ENCODE peak calls at places on chromosomes 12 and 14, in five cellular contexts. S is esophagus squamous epithelium, A is GM06990, J is fibroblast of mammary gland, P is cardiac muscle cell. B is an unnamed sample.

GRCh38 chr12:100234591-100235304 is 32.1 kb downstream of the DEPDC4 start:
- DNase-seq in J (peak), A (peak), P (peak), S (no peak), B (peak)

GRCh38 chr12:39365364-39366001 is 77.4 kb downstream of the KIF21A start:
- DNase-seq in J (peak), A (no peak), P (peak), S (no peak), B (no peak)

GRCh38 chr14:105931808-105932483 is 405.6 kb downstream of the TMEM121 start:
- DNase-seq in S (no peak), P (no peak), A (no peak), J (no peak), B (no peak)

GRCh38 chr12:70186436-70186835 is 56.8 kb upstream of the CNOT2 start:
- DNase-seq in A (no peak), P (no peak), J (no peak), S (no peak), B (no peak)

GRCh38 chr14:35252485-35252884 is 39.7 kb upstream of the PSMA6 start:
- DNase-seq in S (no peak), A (no peak), P (no peak), J (no peak), B (no peak)

GRCh38 chr14:105168979-105169507 is 467 bp upstream of the JAG2 start:
- DNase-seq in P (peak), S (no peak), A (peak), J (no peak), B (no peak)

GRCh38 chr12:1093166-1093751 is 102.2 kb downstream of the ERC1 start:
- DNase-seq in S (no peak), J (peak), P (peak), A (peak), B (peak)

GRCh38 chr14:98954347-98955000 is 317.5 kb downstream of the BCL11B start:
- DNase-seq in A (no peak), J (peak), P (no peak), S (no peak), B (peak)

GRCh38 chr12:46699986-46700385 is 125.8 kb downstream of the SLC38A4 start:
- DNase-seq in P (no peak), A (no peak), J (no peak), S (no peak), B (no peak)

GRCh38 chr14:36505892-36506731 is 13.9 kb downstream of the NKX2-1 start:
- DNase-seq in J (no peak), S (no peak), P (no peak), A (no peak), B (no peak)

GRCh38 chr14:104436741-104437701 is 142.5 kb upstream of the C14orf180 start:
- DNase-seq in S (no peak), J (no peak), A (no peak), P (no peak), B (no peak)

GRCh38 chr12:122868471-122869177 is 27.3 kb downstream of the VPS37B start:
- DNase-seq in S (no peak), A (no peak), J (no peak), P (no peak), B (no peak)

GRCh38 chr12:1796515-1797010 is 23.8 kb upstream of the LRTM2 start:
- DNase-seq in A (no peak), S (no peak), P (no peak), J (peak), B (no peak)

GRCh38 chr14:56474419-56475022 is 105.1 kb upstream of the TMEM260 start:
- DNase-seq in S (no peak), P (peak), A (no peak), J (peak), B (peak)

GRCh38 chr14:51431033-51431709 is 191.1 kb downstream of the TMX1 start:
- DNase-seq in P (no peak), S (no peak), A (no peak), J (no peak), B (no peak)

GRCh38 chr14:53002576-53002975 is 51.7 kb upstream of the FERMT2 start:
- DNase-seq in A (peak), J (peak), P (no peak), S (no peak), B (no peak)

GRCh38 chr14:64757601-64758000 is 53.4 kb downstream of the PLEKHG3 start:
- DNase-seq in P (no peak), A (no peak), J (no peak), S (no peak), B (no peak)

GRCh38 chr14:54420478-54421116 is 20.6 kb downstream of the CNIH1 start:
- DNase-seq in S (no peak), P (peak), J (peak), A (no peak), B (peak)

GRCh38 chr14:105602243-105602750 is 75.9 kb downstream of the TMEM121 start:
- DNase-seq in A (no peak), J (no peak), P (no peak), S (no peak), B (no peak)

GRCh38 chr14:35993512-35993960 is 167.4 kb downstream of the BRMS1L start:
- DNase-seq in P (no peak), J (no peak), A (no peak), S (no peak), B (no peak)

GRCh38 chr12:52214421-52214802 is 18.6 kb upstream of the KRT7 start:
- DNase-seq in S (no peak), P (no peak), A (no peak), J (no peak), B (no peak)

GRCh38 chr14:73472182-73473114 is 14.1 kb upstream of the NUMB start:
- DNase-seq in P (peak), S (no peak), J (peak), A (peak), B (peak)

GRCh38 chr14:105861985-105862465 is 335.6 kb downstream of the TMEM121 start:
- DNase-seq in P (no peak), S (no peak), J (no peak), A (peak), B (no peak)

GRCh38 chr14:90193925-90194324 is 62.4 kb upstream of the PSMC1 start:
- DNase-seq in S (no peak), A (no peak), P (no peak), J (no peak), B (peak)

GRCh38 chr12:124764870-124765570 is 98.6 kb downstream of the SCARB1 start:
- DNase-seq in P (peak), A (no peak), S (no peak), J (peak), B (peak)
- TF ChIP-seq CTCF in P (no peak), A (no peak), S (no peak), J (no peak), B (no peak)

GRCh38 chr12:126898562-126898961 is 1368.4 kb upstream of the TMEM132C start:
- DNase-seq in J (no peak), A (no peak), S (no peak), P (no peak), B (no peak)
- TF ChIP-seq CTCF in J (no peak), A (no peak), S (no peak), P (no peak), B (no peak)

DNA sequence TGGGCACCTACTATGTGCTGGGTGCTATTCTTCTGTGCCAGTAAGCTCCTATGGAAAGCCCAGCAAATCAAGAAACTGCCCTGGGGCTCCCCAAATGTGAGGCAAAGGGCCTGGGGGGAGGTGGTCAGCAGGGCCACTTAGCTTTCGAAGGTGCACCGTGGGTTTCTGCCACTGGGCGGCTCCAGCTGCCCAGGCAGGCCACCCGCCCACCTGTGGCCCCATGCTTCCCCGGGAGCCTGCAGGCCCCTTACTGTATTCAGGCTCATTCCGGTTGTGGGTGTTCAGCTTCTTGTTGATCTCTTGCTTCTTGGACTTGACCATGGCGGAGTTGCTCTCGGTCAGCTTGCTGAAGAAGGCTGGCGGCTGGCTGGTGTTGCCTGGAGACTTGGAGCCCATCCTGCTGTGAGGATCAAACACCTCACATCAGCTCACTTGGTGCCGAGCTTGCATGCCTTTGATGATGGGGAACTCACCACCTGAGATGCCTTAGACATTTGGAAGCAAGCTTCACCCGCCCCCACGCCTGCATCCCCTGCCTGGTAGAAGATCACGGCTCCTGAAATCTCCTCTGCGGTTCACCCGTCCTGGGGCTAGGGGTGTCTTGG is 37.3 kb downstream of the RFLNA start:
- DNase-seq in J (no peak), S (no peak), P (no peak), A (no peak), B (no peak)
- TF ChIP-seq CTCF in J (peak), S (no peak), P (peak), A (peak), B (peak)

GRCh38 chr12:47855502-47855901 is 35.8 kb upstream of the HDAC7 start:
- DNase-seq in A (no peak), J (no peak), S (no peak), P (no peak), B (no peak)
- TF ChIP-seq CTCF in A (no peak), J (no peak), S (no peak), P (no peak), B (no peak)

GRCh38 chr14:94372021-94372605 is 16.3 kb downstream of the SERPINA1 start:
- DNase-seq in J (no peak), P (no peak), S (no peak), A (no peak), B (no peak)
- TF ChIP-seq CTCF in J (no peak), P (no peak), S (no peak), A (peak), B (no peak)

GRCh38 chr12:78392918-78393317 is 471.7 kb upstream of the SYT1 start:
- DNase-seq in S (no peak), A (no peak), P (peak), J (peak), B (peak)
- TF ChIP-seq CTCF in S (no peak), A (no peak), P (peak), J (peak), B (peak)

DNA sequence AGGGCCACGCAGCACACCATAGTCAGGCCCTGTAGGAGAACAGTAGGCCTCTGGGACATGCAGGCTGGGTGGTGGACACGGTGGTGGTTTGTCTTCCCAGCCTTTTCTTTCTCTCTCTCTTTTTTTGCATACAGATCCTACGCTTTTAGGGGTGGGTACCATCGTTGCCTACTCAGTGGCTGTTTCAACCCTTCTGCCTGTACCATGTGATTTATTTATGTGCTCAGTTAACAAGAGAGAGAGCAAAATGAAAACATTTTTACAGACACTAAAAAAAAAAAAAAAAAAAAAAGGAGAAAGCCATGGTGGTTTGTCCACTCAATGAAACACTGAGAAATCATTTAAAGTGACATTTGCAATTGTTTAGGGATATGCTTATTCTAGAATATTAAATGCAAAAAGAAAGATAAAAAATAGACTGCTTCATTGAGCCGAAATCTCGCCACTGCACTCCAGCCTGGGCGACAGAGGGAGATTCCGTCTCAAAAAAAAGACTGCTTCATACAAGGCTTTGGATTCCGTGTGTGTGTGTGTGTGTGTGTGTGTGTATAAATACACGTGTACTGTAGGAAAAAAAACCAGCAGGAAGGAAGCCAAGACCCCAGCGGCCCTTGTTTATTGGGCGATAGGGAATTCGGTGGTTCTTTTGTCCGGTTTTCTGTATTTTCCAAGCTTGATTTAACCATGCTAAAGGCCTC is 3.3 kb upstream of the ZNF839 start:
- DNase-seq in A (peak), S (no peak), J (peak), P (peak), B (peak)
- TF ChIP-seq CTCF in A (no peak), S (no peak), J (no peak), P (no peak), B (no peak)

DNA sequence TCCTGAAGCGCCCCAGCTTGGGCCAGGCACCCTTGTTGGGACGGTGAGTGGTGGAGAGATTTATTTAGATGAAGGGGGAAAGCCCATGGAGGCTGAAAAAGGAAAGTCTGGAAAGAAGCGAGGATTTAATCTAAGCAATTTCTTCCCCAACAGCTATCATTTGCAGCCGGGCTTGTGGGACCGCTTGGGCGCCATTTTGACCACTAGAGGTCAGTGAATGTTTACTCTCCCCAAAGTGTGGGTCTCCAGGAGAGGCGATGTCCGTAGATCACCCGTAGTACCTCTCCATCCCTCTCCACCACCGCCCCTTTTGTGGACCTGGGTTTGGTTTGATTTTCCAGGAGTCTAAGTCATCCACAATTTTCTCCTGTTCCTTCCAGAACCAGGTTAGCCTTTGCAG is 91.2 kb upstream of the PARP11 start:
- DNase-seq in S (no peak), P (peak), A (no peak), J (peak), B (peak)
- TF ChIP-seq CTCF in S (no peak), P (no peak), A (peak), J (peak), B (peak)